ENCODE peak calls at places on chromosomes 6 and 20, in nine cellular contexts. A is cardiac fibroblast; E is esophagus squamous epithelium; U is effector CD4-positive, alpha-beta T cell; N is RCC 7860; Z is psoas muscle; B is CD8-positive, alpha-beta memory T cell; D is fibroblast of the conjunctiva; Y is dorsolateral prefrontal cortex. F is an unnamed sample.

GRCh38 chr6:36285187-36285612 is 15.3 kb downstream of the PNPLA1 start:
- DNase-seq in A (no peak), B (no peak), Y (no peak), E (no peak), N (no peak), U (no peak), Z (no peak), D (no peak), F (no peak)

GRCh38 chr6:113859349-113860164 is 2.4 kb downstream of the MARCKS start:
- DNase-seq in B (no peak), A (peak), Z (peak), E (no peak), U (no peak), Y (no peak), N (no peak), D (no peak), F (no peak)

GRCh38 chr20:103456-103855 is 16.0 kb downstream of the DEFB125 start:
- DNase-seq in N (no peak), U (no peak), E (no peak), Z (no peak), Y (no peak), A (no peak), B (no peak), D (no peak), F (no peak)

GRCh38 chr6:92497281-92497680 is 922.1 kb downstream of the EPHA7 start:
- DNase-seq in B (no peak), Y (no peak), A (no peak), N (no peak), Z (no peak), U (no peak), D (no peak), E (no peak), F (no peak)

GRCh38 chr6:16391451-16391912 is 153.1 kb downstream of the GMPR start:
- DNase-seq in Z (no peak), A (peak), Y (no peak), U (no peak), E (no peak), D (no peak), N (no peak), B (no peak), F (no peak)

GRCh38 chr20:53829706-53830521 is 236.3 kb upstream of the ZNF217 start:
- DNase-seq in B (peak), Y (no peak), D (no peak), E (no peak), N (peak), Z (no peak), U (no peak), A (peak), F (no peak)

GRCh38 chr6:2920671-2921112 is 17.6 kb upstream of the SERPINB9 start:
- DNase-seq in E (no peak), B (no peak), N (no peak), D (no peak), A (no peak), U (no peak), Y (no peak), Z (no peak), F (no peak)

GRCh38 chr6:135600086-135600702 is 102.7 kb upstream of the AHI1 start:
- DNase-seq in Y (no peak), U (no peak), N (no peak), E (no peak), D (no peak), A (no peak), B (no peak), Z (no peak), F (no peak)

GRCh38 chr6:87172292-87172691 is 16.9 kb downstream of the ZNF292 start:
- DNase-seq in E (no peak), Y (no peak), N (no peak), A (no peak), Z (no peak), U (no peak), B (no peak), D (no peak), F (no peak)

GRCh38 chr6:123127807-123128206 is 131.8 kb downstream of the CLVS2 start:
- DNase-seq in D (no peak), N (peak), E (no peak), Y (no peak), Z (no peak), A (peak), U (no peak), B (no peak), F (no peak)

GRCh38 chr20:45066372-45066771 is 34.6 kb downstream of the KCNS1 start:
- DNase-seq in D (no peak), A (peak), E (no peak), N (no peak), Z (no peak), Y (no peak), U (no peak), B (no peak), F (no peak)

GRCh38 chr20:5001174-5002076 is at the start of gene SLC23A2:
- DNase-seq in A (no peak), B (peak), E (no peak), Y (no peak), N (no peak), U (peak), Z (peak), D (no peak), F (no peak)

GRCh38 chr6:166949533-166950442 is 6.6 kb downstream of the RNASET2 start:
- DNase-seq in Z (no peak), B (no peak), N (no peak), A (no peak), U (no peak), D (no peak), Y (no peak), E (no peak), F (no peak)

GRCh38 chr6:36368921-36369880 is 18.3 kb downstream of the ETV7 start:
- DNase-seq in Y (no peak), N (peak), E (no peak), D (no peak), A (peak), B (no peak), U (no peak), Z (no peak), F (no peak)

GRCh38 chr6:56096946-56097345 is 150.4 kb downstream of the COL21A1 start:
- DNase-seq in Y (no peak), A (no peak), N (no peak), Z (no peak), D (no peak), U (no peak), B (no peak), E (no peak), F (no peak)

GRCh38 chr20:50992336-50992732 is 30.6 kb downstream of the KCNG1 start:
- DNase-seq in N (no peak), E (no peak), B (no peak), Z (no peak), D (no peak), A (no peak), U (no peak), Y (no peak), F (peak)

GRCh38 chr6:9611016-9611415 is 803.9 kb downstream of the TFAP2A start:
- DNase-seq in B (no peak), Y (no peak), Z (no peak), U (no peak), A (no peak), E (no peak), N (no peak), D (no peak), F (no peak)

GRCh38 chr6:104956663-104957294 is at the start of gene LIN28B:
- DNase-seq in Y (no peak), N (no peak), Z (no peak), E (no peak), U (no peak), D (no peak), A (no peak), B (no peak), F (no peak)

GRCh38 chr6:131136021-131136847 is 967 bp downstream of the AKAP7 start:
- DNase-seq in D (peak), Y (no peak), B (no peak), Z (no peak), E (no peak), N (no peak), A (peak), U (no peak), F (no peak)

GRCh38 chr6:144853603-144854002 is 568.5 kb downstream of the UTRN start:
- DNase-seq in A (no peak), B (no peak), N (no peak), Y (no peak), D (no peak), U (no peak), Z (no peak), E (no peak), F (no peak)

GRCh38 chr6:100281471-100281878 is 183.2 kb downstream of the SIM1 start:
- DNase-seq in E (no peak), B (no peak), U (no peak), D (no peak), A (no peak), N (no peak), Y (no peak), Z (no peak), F (no peak)